ENCODE peak calls at places on chromosomes 4 and X, in six cellular contexts. D is NCI-H524, E is AG20443, X is substantia nigra, O is Right ventricle myocardium superior, G is AG10803. A is an unnamed sample.

GRCh38 chrX:78024349-78025108 is 55.1 kb upstream of the PGAM4 start:
- DNase-seq in G (no peak), E (peak; percentile 21), D (peak; percentile 22), X (no peak), O (no peak), A (no peak)

GRCh38 chr4:155954118-155954503 is 445 bp upstream of the CTSO start:
- DNase-seq in O (peak; percentile 39), E (no peak), D (no peak), G (peak; percentile 21), X (no peak), A (no peak)

GRCh38 chr4:27684501-27685077 is 823.9 kb downstream of the STIM2 start:
- DNase-seq in E (peak; percentile 34), X (peak; percentile 64), D (peak; percentile 71), O (peak; percentile 30), G (peak; percentile 21), A (no peak)

GRCh38 chr4:96016615-96017299 is 176.9 kb downstream of the PDHA2 start:
- DNase-seq in O (no peak), X (no peak), D (no peak), E (no peak), G (no peak), A (no peak)

GRCh38 chr4:156969136-156969535 is 2.5 kb downstream of the PDGFC start:
- DNase-seq in G (no peak), O (no peak), D (no peak), E (no peak), X (no peak), A (no peak)

GRCh38 chr4:48546336-48546735 is 56.3 kb downstream of the ZAR1 start:
- DNase-seq in G (peak; percentile 52), E (peak; percentile 29), X (no peak), D (peak; percentile 43), O (no peak), A (no peak)

GRCh38 chrX:120308959-120309872 is 2.0 kb downstream of the TMEM255A start:
- DNase-seq in D (peak; percentile 88), E (peak; percentile 15), X (peak; percentile 28), G (peak; percentile 29), O (peak; percentile 57), A (peak; percentile 83)

GRCh38 chrX:14073158-14073557 is 43.5 kb upstream of the GEMIN8 start:
- DNase-seq in E (no peak), G (peak; percentile 19), X (no peak), O (no peak), D (no peak), A (no peak)

GRCh38 chr4:80407246-80407645 is 71.7 kb downstream of the CFAP299 start:
- DNase-seq in X (no peak), D (no peak), G (peak; percentile 89), O (peak; percentile 46), E (peak; percentile 90), A (no peak)

GRCh38 chrX:63713510-63713909 is 71.5 kb downstream of the ARHGEF9 start:
- DNase-seq in G (peak; percentile 52), E (peak; percentile 21), X (no peak), O (peak; percentile 43), D (no peak), A (no peak)

GRCh38 chrX:121571333-121571732 is 523.9 kb downstream of the GLUD2 start:
- DNase-seq in G (no peak), E (no peak), X (no peak), D (peak; percentile 41), O (no peak), A (no peak)

GRCh38 chr4:4849524-4850193 is 9.8 kb upstream of the MSX1 start:
- DNase-seq in O (peak; percentile 22), E (no peak), G (no peak), D (no peak), X (no peak), A (no peak)

GRCh38 chr4:74942251-74942917 is 9.5 kb downstream of the PARM1 start:
- DNase-seq in G (no peak), O (no peak), D (no peak), X (no peak), E (no peak), A (no peak)

GRCh38 chrX:40299502-40300118 is 201.9 kb upstream of the BCOR start:
- DNase-seq in X (no peak), D (no peak), E (no peak), G (no peak), O (no peak), A (no peak)

GRCh38 chr4:95289028-95289634 is 259.6 kb downstream of the UNC5C start:
- DNase-seq in X (no peak), G (no peak), E (no peak), D (no peak), O (no peak), A (no peak)

GRCh38 chr4:2836391-2836859 is 7.2 kb upstream of the ADD1 start:
- DNase-seq in X (no peak), D (no peak), O (no peak), G (no peak), E (no peak), A (no peak)

GRCh38 chr4:4847011-4847410 is 12.5 kb upstream of the MSX1 start:
- DNase-seq in X (no peak), E (no peak), O (no peak), D (no peak), G (no peak), A (no peak)

GRCh38 chr4:55184600-55185523 is 59.5 kb upstream of the KDR start:
- DNase-seq in G (peak; percentile 73), E (peak; percentile 56), O (no peak), X (no peak), D (peak; percentile 28), A (peak; percentile 10)

GRCh38 chr4:169117591-169118081 is 107.6 kb upstream of the CBR4 start:
- DNase-seq in O (no peak), E (peak; percentile 38), G (peak; percentile 73), D (no peak), X (no peak), A (no peak)

GRCh38 chrX:80667967-80668366 is 141.7 kb downstream of the BRWD3 start:
- DNase-seq in X (no peak), D (no peak), E (no peak), O (no peak), G (no peak), A (no peak)

GRCh38 chr4:54585321-54586000 is 72.3 kb upstream of the KIT start:
- DNase-seq in G (peak; percentile 34), O (no peak), E (peak; percentile 47), D (no peak), X (no peak), A (no peak)

GRCh38 chrX:123581586-123581985 is 151.3 kb downstream of the THOC2 start:
- DNase-seq in G (no peak), O (no peak), D (no peak), E (no peak), X (no peak), A (no peak)

GRCh38 chr4:139460565-139460964 is 6.6 kb downstream of the RAB33B start:
- DNase-seq in G (no peak), O (no peak), X (no peak), D (no peak), E (no peak), A (no peak)

GRCh38 chr4:156255608-156256007 is 301.9 kb upstream of the CTSO start:
- DNase-seq in E (no peak), D (no peak), O (no peak), X (no peak), G (no peak), A (no peak)

GRCh38 chr4:129437347-129437746 is 341.4 kb downstream of the C4orf33 start:
- DNase-seq in O (no peak), D (no peak), G (no peak), X (no peak), E (no peak), A (no peak)

GRCh38 chrX:56288607-56289006 is 56.5 kb downstream of the KLF8 start:
- DNase-seq in E (no peak), X (no peak), G (no peak), D (no peak), O (no peak), A (no peak)

GRCh38 chr4:16926214-16926613 is 27.8 kb upstream of the LDB2 start:
- DNase-seq in E (no peak), X (no peak), G (no peak), D (no peak), O (no peak), A (no peak)

GRCh38 chrX:66200855-66201795 is 37.1 kb downstream of the HEPH start:
- DNase-seq in D (no peak), X (no peak), E (peak; percentile 11), O (no peak), G (peak; percentile 32), A (no peak)

GRCh38 chrX:24838624-24839023 is 144.9 kb downstream of the POLA1 start:
- DNase-seq in O (no peak), E (no peak), G (peak; percentile 31), D (peak; percentile 28), X (peak; percentile 0), A (no peak)

GRCh38 chrX:120380699-120381098 is 18.8 kb downstream of the ATP1B4 start:
- DNase-seq in D (peak; percentile 42), O (no peak), X (no peak), G (peak; percentile 3), E (no peak), A (peak; percentile 5)

GRCh38 chr4:722851-723360 is 17.3 kb downstream of the PCGF3 start:
- DNase-seq in D (no peak), E (no peak), O (no peak), G (no peak), X (no peak), A (no peak)

GRCh38 chr4:56387023-56388001 is at the start of gene AASDH:
- DNase-seq in G (peak; percentile 93), O (peak; percentile 96), E (peak; percentile 97), D (peak; percentile 91), X (peak; percentile 92), A (peak; percentile 64)

GRCh38 chr4:26525136-26525535 is 34.9 kb upstream of the CCKAR start:
- DNase-seq in D (no peak), X (no peak), G (peak; percentile 75), O (no peak), E (peak; percentile 77), A (no peak)